ENCODE peak calls at places on chromosomes 13 and 19, in five cellular contexts. O, Z, S, L and G are unnamed samples.

GRCh38 chr19:2315818-2316353 is 7.9 kb upstream of the LINGO3 start:
- DNase-seq in O (peak; percentile 77), Z (peak; percentile 78), S (no peak), L (peak; percentile 80), G (no peak)

GRCh38 chr19:29541473-29542253 is 15.9 kb downstream of the VSTM2B start:
- DNase-seq in O (no peak), Z (no peak), S (no peak), L (no peak), G (no peak)

GRCh38 chr13:111474136-111475002 is 153.9 kb downstream of the TEX29 start:
- DNase-seq in O (no peak), Z (peak; percentile 60), S (no peak), L (peak; percentile 7), G (peak; percentile 6)

GRCh38 chr19:46056536-46056935 is 15.7 kb upstream of the IGFL4 start:
- DNase-seq in O (no peak), Z (no peak), S (no peak), L (no peak), G (no peak)

GRCh38 chr19:55437410-55437809 is 5.7 kb downstream of the SHISA7 start:
- DNase-seq in O (no peak), Z (no peak), S (no peak), L (peak; percentile 43), G (peak; percentile 31)

GRCh38 chr19:30682576-30683536 is 310.7 kb downstream of the ZNF536 start:
- DNase-seq in O (peak; percentile 79), Z (peak; percentile 64), S (peak; percentile 23), L (peak; percentile 79), G (peak; percentile 64)

GRCh38 chr13:114099918-114100445 is 32.4 kb downstream of the RASA3 start:
- DNase-seq in O (no peak), Z (no peak), S (no peak), L (no peak), G (peak; percentile 53)

GRCh38 chr13:42836930-42837329 is 55.5 kb downstream of the FAM216B start:
- DNase-seq in O (no peak), Z (peak; percentile 8), S (no peak), L (no peak), G (peak; percentile 7)

GRCh38 chr13:76885203-76886004 is 801 bp downstream of the KCTD12 start:
- DNase-seq in O (peak; percentile 67), Z (no peak), S (peak; percentile 22), L (peak; percentile 55), G (peak; percentile 57)

GRCh38 chr19:34838248-34838647 is 65.2 kb upstream of the ZNF599 start:
- DNase-seq in O (no peak), Z (peak; percentile 3), S (no peak), L (no peak), G (no peak)

GRCh38 chr19:10432736-10433130 is 12.4 kb downstream of the PDE4A start:
- DNase-seq in O (peak; percentile 42), Z (no peak), S (no peak), L (no peak), G (no peak)

GRCh38 chr19:4537953-4538600 is 1.8 kb downstream of the LRG1 start:
- DNase-seq in O (no peak), Z (no peak), S (no peak), L (no peak), G (no peak)

GRCh38 chr13:82713681-82714405 is 1168.4 kb downstream of the SLITRK1 start:
- DNase-seq in O (no peak), Z (no peak), S (no peak), L (no peak), G (peak; percentile 63)

GRCh38 chr13:44331912-44332840 is 41.4 kb upstream of the SERP2 start:
- DNase-seq in O (no peak), Z (peak; percentile 46), S (no peak), L (peak; percentile 52), G (peak; percentile 95)

GRCh38 chr19:12933287-12934072 is at the start of gene FARSA:
- DNase-seq in O (peak; percentile 95), Z (peak; percentile 95), S (peak; percentile 90), L (peak; percentile 95), G (peak; percentile 77)

GRCh38 chr19:29563688-29564087 is 37.9 kb downstream of the VSTM2B start:
- DNase-seq in O (no peak), Z (no peak), S (no peak), L (no peak), G (no peak)

GRCh38 chr19:6735181-6735891 is 2.0 kb downstream of the GPR108 start:
- DNase-seq in O (no peak), Z (no peak), S (no peak), L (no peak), G (no peak)

GRCh38 chr19:39444598-39445257 is 654 bp upstream of the SUPT5H start:
- DNase-seq in O (no peak), Z (no peak), S (no peak), L (no peak), G (peak; percentile 23)

GRCh38 chr19:13117176-13117771 is 734 bp upstream of the TRMT1 start:
- DNase-seq in O (no peak), Z (no peak), S (no peak), L (no peak), G (no peak)

GRCh38 chr13:37029617-37030016 is 29.0 kb downstream of the EXOSC8 start:
- DNase-seq in O (no peak), Z (no peak), S (no peak), L (no peak), G (peak; percentile 28)

GRCh38 chr19:6464070-6464873 is at the start of gene CRB3:
- DNase-seq in O (no peak), Z (no peak), S (no peak), L (no peak), G (no peak)

GRCh38 chr19:351976-352625 is 7.5 kb upstream of the MIER2 start:
- DNase-seq in O (no peak), Z (no peak), S (no peak), L (no peak), G (no peak)